ENCODE peak calls at places on chromosome X, in ten cellular contexts. C, E, Z, J, V, F, Y, T, D and U are unnamed samples. For H3K4me1, the result is how much of the 10 kb centered on the place peaks cover.

GRCh38 chrX:20252392-20253231 is 14.1 kb downstream of the RPS6KA3 start:
- DNase-seq in D (peak), F (no peak), J (no peak), C (peak), T (peak), Y (no peak), E (no peak), V (peak), Z (peak), U (peak)

GRCh38 chrX:48919947-48920712 is 1.3 kb upstream of the PIM2 start:
- DNase-seq in E (no peak), F (no peak), D (no peak), T (no peak), Y (no peak), J (no peak), Z (no peak), C (no peak), V (no peak), U (no peak)

GRCh38 chrX:108443065-108443464 is 3.4 kb downstream of the COL4A5 start:
- DNase-seq in D (no peak), E (no peak), T (no peak), J (no peak), C (no peak), F (no peak), Z (no peak), V (no peak), Y (no peak), U (no peak)

GRCh38 chrX:40996886-40997530 is 88.2 kb upstream of the USP9X start:
- DNase-seq in D (no peak), E (no peak), T (no peak), Z (peak), F (no peak), Y (no peak), C (no peak), V (peak), J (no peak), U (no peak)

GRCh38 chrX:46408553-46409407 is 136.4 kb downstream of the ZNF674 start:
- DNase-seq in E (peak), C (peak), J (peak), T (peak), Y (no peak), F (peak), D (peak), Z (peak), V (peak), U (peak)

GRCh38 chrX:11273544-11273943 is 19.7 kb upstream of the AMELX start:
- DNase-seq in Z (no peak), C (no peak), J (no peak), V (no peak), F (no peak), Y (no peak), T (no peak), D (no peak), E (no peak), U (no peak)

GRCh38 chrX:119475389-119476101 is 7.3 kb downstream of the SLC25A5 start:
- DNase-seq in T (no peak), D (no peak), Y (no peak), J (no peak), F (no peak), C (no peak), V (no peak), E (no peak), Z (no peak), U (no peak)

GRCh38 chrX:84046403-84046984 is 141.5 kb downstream of the RPS6KA6 start:
- DNase-seq in Z (peak), T (no peak), V (peak), C (no peak), Y (no peak), J (no peak), D (no peak), F (peak), E (no peak), U (peak)

GRCh38 chrX:76428243-76429130 is 977 bp downstream of the MAGEE1 start:
- DNase-seq in C (peak), T (peak), Z (no peak), V (peak), E (peak), F (no peak), Y (no peak), D (peak), J (peak), U (peak)

GRCh38 chrX:118536687-118537461 is 41.3 kb downstream of the DOCK11 start:
- DNase-seq in J (no peak), V (no peak), F (no peak), C (no peak), D (no peak), T (peak), E (no peak), Y (no peak), Z (peak), U (peak)

GRCh38 chrX:55490974-55491373 is 1.3 kb upstream of the USP51 start:
- DNase-seq in Z (no peak), T (no peak), E (no peak), Y (no peak), D (no peak), C (no peak), J (no peak), V (no peak), F (no peak), U (no peak)
- H3K27ac ChIP-seq in Z (no peak), T (no peak), E (no peak), Y (no peak), D (peak), C (no peak), J (no peak), V (no peak), F (no peak), U (no peak)

GRCh38 chrX:47745386-47745785 is 86.4 kb upstream of the UXT start:
- DNase-seq in F (no peak), E (no peak), T (no peak), Y (no peak), V (no peak), C (no peak), D (no peak), Z (no peak), J (no peak), U (no peak)
- H3K4me1 ChIP-seq in F (under half), E (under half), T (under half), Y (under half), V (under half), C (under half), D (under half), Z (under half), J (under half), U (under half)

DNA sequence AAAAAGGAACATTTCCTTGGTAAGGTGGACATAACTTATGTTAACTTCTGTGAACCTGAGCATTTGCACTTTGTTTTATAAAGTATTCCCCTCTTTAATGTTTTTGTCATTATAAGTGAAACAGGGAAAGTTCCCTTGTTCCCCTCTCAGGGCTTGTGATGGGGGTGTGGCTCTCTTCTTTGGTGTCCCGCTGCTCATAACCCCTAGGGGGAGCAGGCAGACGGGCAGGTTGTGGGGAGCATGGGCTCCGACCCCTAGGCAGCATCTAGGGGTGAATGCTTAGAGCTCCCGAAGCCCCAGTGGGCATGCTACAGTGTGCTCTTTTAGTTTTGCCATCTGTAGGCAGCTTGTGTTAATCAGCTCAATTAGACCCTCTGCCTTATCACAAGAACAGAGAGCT is 200.4 kb downstream of the DACH2 start:
- DNase-seq in V (peak), Z (no peak), Y (no peak), D (no peak), F (no peak), E (no peak), C (no peak), J (no peak), T (no peak), U (no peak)
- TF ChIP-seq CTCF in V (peak), Z (no peak), Y (no peak), D (no peak), F (peak), E (no peak), C (no peak), J (no peak), T (no peak), U (no peak)

DNA sequence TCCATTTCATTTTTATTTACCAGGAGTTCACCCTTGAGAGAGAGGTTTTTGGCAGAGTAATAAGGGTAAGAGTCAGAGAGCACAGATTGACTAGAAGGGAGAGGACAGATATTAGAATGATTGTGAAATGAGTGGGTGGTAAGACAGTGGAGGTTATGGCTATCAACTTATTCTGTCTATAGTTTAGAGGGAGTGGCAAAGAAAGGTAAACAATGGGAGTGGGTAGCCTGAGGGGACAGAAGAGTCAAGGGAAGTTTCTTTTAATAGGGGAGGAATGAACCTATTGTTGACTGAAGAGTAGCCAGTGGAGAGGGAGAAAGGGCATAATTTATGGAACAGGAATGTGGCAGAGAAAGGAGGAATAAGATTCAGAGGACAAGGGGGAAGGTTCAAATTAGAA is 186.5 kb upstream of the NRK start:
- DNase-seq in V (no peak), D (no peak), T (no peak), Z (no peak), E (no peak), C (no peak), J (no peak), Y (no peak), F (no peak), U (no peak)
- H3K27ac ChIP-seq in V (no peak), D (no peak), T (no peak), Z (no peak), E (no peak), C (no peak), J (no peak), Y (no peak), F (no peak), U (no peak)

DNA sequence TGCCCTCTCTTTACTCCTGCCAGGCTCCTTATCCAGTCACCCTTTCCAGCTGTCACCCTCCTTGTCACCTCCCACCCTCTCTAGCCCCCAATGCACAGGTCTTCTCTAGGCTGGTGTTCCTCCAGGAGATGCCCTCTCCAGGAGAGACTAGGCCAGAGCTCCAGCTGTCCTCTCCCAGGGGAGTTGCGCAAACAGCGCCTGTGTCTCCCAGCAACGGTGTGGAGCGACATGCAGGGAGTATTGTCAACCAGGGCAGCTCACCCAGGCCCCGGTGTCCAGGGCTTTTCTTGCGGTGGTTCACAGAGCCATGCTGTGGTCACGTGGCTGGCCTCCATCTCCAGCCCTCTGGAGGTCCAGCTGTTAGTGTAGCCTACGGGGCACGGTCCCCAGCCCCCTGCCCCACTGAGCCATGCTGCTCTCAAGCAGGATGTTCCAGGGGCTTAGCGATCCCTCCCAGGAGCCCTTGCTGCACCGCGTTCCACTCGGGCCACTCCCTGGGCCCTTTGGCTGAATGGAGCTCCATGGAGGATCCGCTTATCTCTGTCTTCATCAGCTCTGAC is 34.8 kb downstream of the CCNQ start:
- DNase-seq in T (no peak), J (no peak), E (no peak), D (no peak), Z (no peak), Y (no peak), F (no peak), C (no peak), V (no peak), U (no peak)
- H3K4me1 ChIP-seq in T (under half), J (under half), E (under half), D (under half), Z (under half), Y (under half), F (under half), C (under half), V (under half), U (under half)

GRCh38 chrX:73943900-73944581 is 359.9 kb upstream of the ZCCHC13 start:
- DNase-seq in J (peak), Z (peak), T (peak), C (peak), D (peak), V (peak), E (peak), F (peak), Y (peak), U (peak)
- TF ChIP-seq CTCF in J (no peak), Z (no peak), T (no peak), C (no peak), D (no peak), V (no peak), E (no peak), F (no peak), Y (no peak), U (no peak)

DNA sequence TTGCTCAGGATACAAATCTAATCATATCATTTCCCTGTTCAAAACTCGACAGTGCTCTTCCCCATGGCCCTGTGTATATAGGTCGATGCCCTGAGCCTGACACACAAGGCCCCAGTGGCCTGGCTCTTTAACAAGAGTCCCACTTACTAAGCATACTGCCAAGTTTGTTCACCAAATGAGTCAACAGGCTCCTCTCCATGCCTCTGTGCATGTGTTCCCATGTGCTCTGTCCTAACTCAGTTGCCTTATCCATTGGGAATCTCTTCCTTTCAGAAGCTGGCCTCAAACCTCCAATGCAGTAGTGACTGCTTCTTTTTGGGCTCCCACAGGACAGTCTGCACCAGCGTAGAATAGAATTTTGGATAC is 18.9 kb upstream of the CXCR3 start:
- DNase-seq in F (no peak), C (no peak), Z (no peak), Y (no peak), V (no peak), J (no peak), T (no peak), D (no peak), E (no peak), U (no peak)
- H3K27ac ChIP-seq in F (no peak), C (no peak), Z (no peak), Y (no peak), V (no peak), J (no peak), T (no peak), D (peak), E (no peak), U (no peak)

DNA sequence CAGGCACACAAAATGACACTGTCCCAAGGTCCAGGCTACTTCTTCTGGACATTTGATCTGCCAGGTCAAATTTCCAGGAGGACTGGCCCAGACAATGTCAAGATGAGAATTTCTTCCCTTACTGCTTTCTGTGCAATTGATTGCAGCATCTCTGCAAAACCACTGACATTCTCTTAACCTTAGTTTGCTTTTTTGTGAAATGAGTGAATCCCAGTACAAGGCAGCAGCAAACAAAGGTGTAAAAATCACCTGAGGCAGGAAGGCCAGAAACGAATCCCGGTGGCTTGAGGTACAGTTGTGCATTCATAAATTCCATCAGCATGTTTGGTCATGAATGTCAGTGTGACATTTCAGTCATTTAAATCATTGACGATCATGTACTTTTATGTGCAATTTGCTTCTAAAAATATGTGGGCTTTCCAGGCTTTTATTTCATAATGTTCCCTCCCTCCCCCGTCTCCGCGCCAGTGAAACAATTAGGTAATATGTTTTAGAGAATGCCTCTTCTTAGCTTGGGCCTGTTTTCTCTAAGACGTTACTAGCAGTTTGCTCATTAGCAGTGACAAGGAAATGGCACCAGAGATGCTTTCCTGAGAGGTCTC is 39.2 kb downstream of the NHS start:
- DNase-seq in T (no peak), J (peak), C (no peak), D (no peak), Z (no peak), V (no peak), Y (no peak), E (no peak), F (no peak), U (no peak)
- H3K4me1 ChIP-seq in T (under half), J (under half), C (under half), D (under half), Z (under half), V (under half), Y (under half), E (under half), F (under half), U (under half)

GRCh38 chrX:149846789-149847188 is 34.2 kb upstream of the MAGEA8 start:
- DNase-seq in J (no peak), E (no peak), D (no peak), C (no peak), Z (no peak), V (no peak), T (no peak), F (no peak), Y (no peak), U (no peak)
- TF ChIP-seq CTCF in J (no peak), E (no peak), D (no peak), C (no peak), Z (no peak), V (no peak), T (no peak), F (no peak), Y (no peak), U (no peak)

DNA sequence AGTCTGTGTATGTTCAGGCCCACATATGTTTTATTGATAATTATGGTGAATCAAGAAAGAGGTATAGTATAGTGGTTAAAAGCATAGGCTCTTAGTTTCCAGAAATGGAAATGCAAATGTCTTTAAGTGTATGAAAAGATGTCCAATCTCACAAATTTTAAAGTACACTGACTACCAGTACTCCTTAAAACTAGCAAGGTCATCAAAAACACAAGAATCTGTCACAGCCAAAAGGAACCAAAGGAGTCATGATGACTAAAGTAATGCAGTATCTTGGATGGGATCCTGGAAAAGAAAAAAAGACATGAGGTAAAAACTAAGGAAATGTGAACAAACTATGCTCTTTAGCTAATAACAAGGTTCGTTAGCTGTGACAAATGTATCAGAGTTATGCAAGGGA is 659 bp upstream of the RBM41 start:
- DNase-seq in Y (no peak), E (no peak), F (no peak), C (no peak), T (no peak), Z (no peak), J (no peak), V (no peak), D (no peak), U (no peak)
- H3K27ac ChIP-seq in Y (peak), E (no peak), F (peak), C (no peak), T (no peak), Z (no peak), J (peak), V (no peak), D (no peak), U (no peak)